ENCODE peak calls at places on chromosomes 16 and 17, in four cellular contexts. C, F, A and I are unnamed samples.

GRCh38 chr17:80105762-80106161 is 4.4 kb downstream of the GAA start:
- DNase-seq in C (no peak), F (no peak), A (peak; percentile 43), I (no peak)

GRCh38 chr16:49121636-49122035 is 160.0 kb downstream of the CBLN1 start:
- DNase-seq in C (no peak), F (no peak), A (no peak), I (no peak)

GRCh38 chr16:69424053-69424934 is at the start of gene CYB5B:
- DNase-seq in C (peak; percentile 96), F (peak; percentile 98), A (peak; percentile 94), I (peak; percentile 96)

GRCh38 chr16:7085776-7086175 is 246.9 kb upstream of the RBFOX1 start:
- DNase-seq in C (no peak), F (no peak), A (no peak), I (no peak)

GRCh38 chr17:49035470-49036269 is 38.5 kb downstream of the IGF2BP1 start:
- DNase-seq in C (peak; percentile 34), F (peak; percentile 24), A (peak; percentile 50), I (no peak)

GRCh38 chr16:24737391-24737871 is 8.0 kb downstream of the TNRC6A start:
- DNase-seq in C (no peak), F (no peak), A (no peak), I (no peak)

GRCh38 chr16:88628512-88628974 is 9.8 kb upstream of the IL17C start:
- DNase-seq in C (no peak), F (no peak), A (no peak), I (no peak)

GRCh38 chr17:32486701-32487459 is at the start of gene CDK5R1:
- DNase-seq in C (no peak), F (peak; percentile 77), A (peak; percentile 74), I (no peak)

GRCh38 chr17:17165666-17166308 is 40.3 kb downstream of the PLD6 start:
- DNase-seq in C (no peak), F (no peak), A (no peak), I (peak; percentile 73)

GRCh38 chr16:3122926-3123570 is 10.7 kb downstream of the ZNF205 start:
- DNase-seq in C (no peak), F (no peak), A (no peak), I (no peak)

GRCh38 chr17:21199311-21199710 is 14.7 kb downstream of the TMEM11 start:
- DNase-seq in C (no peak), F (no peak), A (no peak), I (no peak)

GRCh38 chr16:1460602-1461138 is 14.2 kb downstream of the CLCN7 start:
- DNase-seq in C (no peak), F (no peak), A (no peak), I (no peak)

GRCh38 chr16:70809392-70810060 is 8.6 kb upstream of the VAC14 start:
- DNase-seq in C (no peak), F (no peak), A (no peak), I (no peak)

GRCh38 chr17:76544123-76544915 is 4.5 kb downstream of the PRCD start:
- DNase-seq in C (no peak), F (no peak), A (no peak), I (no peak)

GRCh38 chr17:32985357-32985756 is 6.3 kb upstream of the SPACA3 start:
- DNase-seq in C (no peak), F (no peak), A (no peak), I (no peak)

GRCh38 chr16:2983706-2984136 is 3.5 kb upstream of the PKMYT1 start:
- DNase-seq in C (peak; percentile 69), F (peak; percentile 76), A (peak; percentile 85), I (peak; percentile 53)

GRCh38 chr16:22321340-22322001 is 24.3 kb downstream of the POLR3E start:
- DNase-seq in C (peak; percentile 60), F (peak; percentile 78), A (peak; percentile 80), I (peak; percentile 80)

GRCh38 chr17:81083125-81083765 is 48.3 kb downstream of the BAIAP2 start:
- DNase-seq in C (peak; percentile 60), F (peak; percentile 83), A (peak; percentile 93), I (no peak)

GRCh38 chr16:23296994-23297393 is 5.1 kb upstream of the SCNN1B start:
- DNase-seq in C (no peak), F (no peak), A (peak; percentile 34), I (no peak)

GRCh38 chr17:17140590-17140980 is 65.5 kb downstream of the PLD6 start:
- DNase-seq in C (peak; percentile 37), F (no peak), A (no peak), I (no peak)

GRCh38 chr16:82282662-82283061 is 112.6 kb upstream of the MPHOSPH6 start:
- DNase-seq in C (no peak), F (no peak), A (no peak), I (no peak)

GRCh38 chr17:69779378-69780214 is 295.4 kb upstream of the KCNJ16 start:
- DNase-seq in C (no peak), F (no peak), A (no peak), I (no peak)
- H3K27ac ChIP-seq in C (no peak overlapping the region), F (no peak overlapping the region), A (no peak overlapping the region), I (no peak overlapping the region)

GRCh38 chr16:31920373-31920772 is 46.8 kb downstream of the ZNF267 start:
- DNase-seq in C (no peak), F (no peak), A (no peak), I (no peak)

GRCh38 chr16:31913668-31914067 is 40.1 kb downstream of the ZNF267 start:
- DNase-seq in C (no peak), F (no peak), A (no peak), I (no peak)

GRCh38 chr16:31916056-31916488 is 42.5 kb downstream of the ZNF267 start:
- DNase-seq in C (no peak), F (no peak), A (no peak), I (no peak)
- H3K36me3 ChIP-seq in C (peaks cover 29% of the 10 kb centered on the region), F (peaks cover 29% of the 10 kb centered on the region), A (peaks cover 31% of the 10 kb centered on the region), I (peaks cover 15% of the 10 kb centered on the region)

DNA sequence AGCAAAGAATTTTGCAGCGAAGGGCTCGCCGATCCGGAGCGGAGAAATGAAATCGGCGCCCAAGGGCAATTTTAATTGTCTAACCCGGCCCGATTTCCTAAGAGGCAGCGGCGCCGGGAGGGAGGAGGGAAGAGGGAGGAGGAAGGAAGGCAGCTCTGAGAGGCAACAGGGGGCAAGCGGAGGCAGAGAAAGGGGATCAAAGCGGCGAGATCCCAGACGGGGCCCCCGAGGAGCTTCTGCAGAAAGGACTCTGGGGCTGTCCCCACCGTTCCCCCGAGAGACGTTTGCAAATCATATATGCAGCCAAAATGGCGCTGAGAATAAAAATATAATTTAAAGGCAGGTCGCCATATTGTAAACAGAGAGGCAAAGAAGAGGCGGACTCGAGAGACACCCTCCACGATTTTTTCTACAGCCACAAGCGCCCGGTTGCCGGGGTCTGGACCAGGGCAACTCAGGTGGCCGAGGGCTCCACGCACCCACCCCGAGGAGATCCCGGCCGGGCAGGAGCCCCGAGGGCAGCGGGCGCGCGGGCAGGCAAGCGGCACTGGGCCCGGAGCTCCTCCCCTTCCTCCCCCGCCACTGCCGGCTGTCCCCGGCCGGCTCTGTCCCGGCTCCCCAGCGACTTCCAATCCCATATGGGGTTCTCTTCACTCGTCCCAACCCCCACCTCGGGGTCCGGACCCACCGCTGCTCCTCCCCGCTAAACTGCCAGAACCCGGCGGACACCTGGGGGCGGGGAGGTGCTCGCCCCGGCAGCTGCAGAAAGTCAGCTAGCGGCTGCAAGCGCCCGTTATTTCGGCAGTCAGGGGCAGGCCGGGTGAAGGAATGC is 1.9 kb downstream of the PHF12 start:
- DNase-seq in C (peak; percentile 51), F (peak; percentile 58), A (peak; percentile 58), I (peak; percentile 64)
- TF ChIP-seq POLR2A in C (no peak), F (peak; percentile 24), A (no peak), I (no peak)

GRCh38 chr16:85460983-85461813 is 151.9 kb upstream of the GSE1 start:
- DNase-seq in C (no peak), F (peak; percentile 36), A (no peak), I (no peak)
- H3K27ac ChIP-seq in C (peak overlapping the region; percentile 89), F (peak overlapping the region; percentile 32), A (peak overlapping the region; percentile 74), I (peak overlapping the region; percentile 61)

DNA sequence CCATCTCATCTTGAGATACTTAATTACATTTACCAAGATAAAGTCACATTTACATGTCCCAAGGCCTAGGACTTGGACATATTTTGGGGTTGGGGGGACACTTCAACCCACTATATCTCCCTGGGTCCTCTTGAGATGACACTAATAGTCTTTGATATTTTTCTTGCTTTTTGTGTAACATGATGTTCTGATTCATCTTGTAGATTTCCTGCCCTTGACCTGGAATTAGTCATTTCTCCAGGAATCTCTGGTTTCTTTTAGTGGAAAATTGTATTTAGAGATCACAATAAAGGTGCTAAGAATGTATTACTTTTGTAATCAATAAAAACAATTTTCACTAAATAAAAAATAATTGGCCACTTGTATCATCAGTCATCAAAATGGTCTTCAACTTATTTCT is 157.3 kb downstream of the VPS53 start:
- DNase-seq in C (no peak), F (no peak), A (no peak), I (no peak)
- H3K36me3 ChIP-seq in C (no peaks in the 10 kb centered on the region), F (peaks cover 19% of the 10 kb centered on the region), A (peaks cover 37% of the 10 kb centered on the region), I (no peaks in the 10 kb centered on the region)

DNA sequence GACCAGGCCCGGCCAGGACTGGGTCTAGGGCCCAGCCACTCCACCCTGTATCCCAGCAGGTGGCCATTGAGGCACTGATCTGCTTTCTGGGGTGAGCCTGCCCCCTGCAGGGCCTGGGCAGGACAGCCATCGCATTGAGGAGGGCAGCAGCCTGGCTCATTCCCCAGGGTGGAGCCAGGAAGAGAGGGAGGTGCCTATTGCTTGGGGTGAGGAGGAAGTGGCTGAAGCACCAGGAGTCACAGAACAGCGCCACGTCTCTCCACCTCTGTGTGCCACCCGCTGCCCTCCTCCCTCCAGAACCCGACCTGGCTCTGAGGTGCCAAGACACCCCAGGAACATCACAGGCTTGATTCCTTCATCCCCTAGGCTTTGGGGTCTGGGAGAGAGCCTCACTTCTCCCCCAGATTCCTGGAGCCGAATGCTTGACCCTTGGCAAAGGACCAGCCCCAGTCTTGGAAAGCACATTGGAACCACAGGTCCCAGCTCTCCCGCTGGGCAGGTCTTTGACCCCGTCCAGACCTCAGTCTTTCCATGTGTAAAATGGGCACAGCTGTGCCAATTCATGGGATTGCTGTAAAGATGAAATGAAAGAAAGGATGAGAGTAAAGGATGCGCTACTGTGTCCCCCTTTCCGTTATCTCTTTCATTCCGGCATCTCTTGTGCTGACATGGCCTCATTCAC is 7.2 kb upstream of the KRT36 start:
- DNase-seq in C (peak; percentile 76), F (peak; percentile 83), A (peak; percentile 76), I (peak; percentile 48)
- TF ChIP-seq POLR2A in C (no peak), F (no peak), A (no peak), I (no peak)

GRCh38 chr17:4490109-4490591 is 8.5 kb upstream of the SPNS2 start:
- DNase-seq in C (no peak), F (no peak), A (no peak), I (no peak)
- H3K27ac ChIP-seq in C (peak overlapping the region; percentile 54), F (no peak overlapping the region), A (no peak overlapping the region), I (no peak overlapping the region)

DNA sequence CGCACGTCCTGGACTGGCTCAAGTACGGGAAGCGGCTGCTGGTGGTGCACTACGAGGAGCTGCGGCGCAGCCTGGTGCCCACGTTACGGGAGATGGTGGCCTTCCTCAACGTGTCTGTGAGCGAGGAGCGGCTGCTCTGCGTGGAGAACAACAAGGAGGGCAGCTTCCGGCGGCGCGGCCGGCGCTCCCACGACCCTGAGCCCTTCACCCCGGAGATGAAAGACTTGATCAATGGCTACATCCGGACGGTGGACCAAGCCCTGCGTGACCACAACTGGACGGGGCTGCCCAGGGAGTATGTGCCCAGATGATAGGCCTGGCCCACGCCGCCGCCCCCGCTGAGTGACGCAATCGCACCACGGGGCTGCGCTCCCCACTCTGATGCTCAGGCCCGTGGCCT is 50.2 kb downstream of the WSCD1 start:
- DNase-seq in C (no peak), F (no peak), A (no peak), I (no peak)
- H3K36me3 ChIP-seq in C (no peaks in the 10 kb centered on the region), F (no peaks in the 10 kb centered on the region), A (no peaks in the 10 kb centered on the region), I (no peaks in the 10 kb centered on the region)